ENCODE peak calls at places on chromosomes 2 and 18, in seven cellular contexts. S is heart right ventricle; R is naive thymus-derived CD4-positive, alpha-beta T cell; D is PC-3; E is psoas muscle; Q is HCT116; K is upper lobe of right lung. G is an unnamed sample.

GRCh38 chr2:224807153-224807964 is 91.2 kb upstream of the CCDC195 start:
- ATAC-seq in S (no peak), R (no peak), D (no peak), E (no peak), Q (peak; percentile 54), K (no peak), G (no peak)

GRCh38 chr2:36858551-36859365 is 107.6 kb downstream of the STRN start:
- ATAC-seq in S (no peak), R (no peak), D (no peak), E (no peak), Q (no peak), K (no peak), G (no peak)

GRCh38 chr2:86313341-86313740 is 24.1 kb downstream of the REEP1 start:
- ATAC-seq in S (no peak), R (no peak), D (no peak), E (no peak), Q (no peak), K (no peak), G (no peak)

GRCh38 chr18:48356909-48357631 is 52.1 kb downstream of the ZBTB7C start:
- ATAC-seq in S (no peak), R (no peak), D (no peak), E (peak; percentile 58), Q (no peak), K (no peak), G (peak; percentile 10)

GRCh38 chr18:36856815-36857214 is 27.9 kb downstream of the KIAA1328 start:
- ATAC-seq in S (no peak), R (no peak), D (no peak), E (no peak), Q (no peak), K (no peak), G (no peak)

GRCh38 chr2:223090081-223090480 is 38.1 kb downstream of the KCNE4 start:
- ATAC-seq in S (no peak), R (no peak), D (no peak), E (no peak), Q (no peak), K (no peak), G (no peak)

GRCh38 chr18:6341709-6342108 is 73.0 kb downstream of the L3MBTL4 start:
- ATAC-seq in S (no peak), R (no peak), D (no peak), E (no peak), Q (no peak), K (no peak), G (no peak)

GRCh38 chr2:236847538-236848263 is 238.0 kb upstream of the COPS8 start:
- ATAC-seq in S (no peak), R (no peak), D (no peak), E (no peak), Q (no peak), K (no peak), G (no peak)

GRCh38 chr2:226678422-226678821 is 121.2 kb downstream of the IRS1 start:
- ATAC-seq in S (no peak), R (no peak), D (no peak), E (no peak), Q (no peak), K (no peak), G (no peak)

GRCh38 chr2:228699400-228699799 is 517.9 kb upstream of the SPHKAP start:
- ATAC-seq in S (no peak), R (no peak), D (peak; percentile 45), E (no peak), Q (no peak), K (peak; percentile 41), G (no peak)

GRCh38 chr2:84487298-84487996 is 28.4 kb upstream of the SUCLG1 start:
- ATAC-seq in S (no peak), R (no peak), D (no peak), E (no peak), Q (no peak), K (no peak), G (no peak)

GRCh38 chr2:70516596-70516995 is 37.0 kb downstream of the TGFA start:
- ATAC-seq in S (peak; percentile 20), R (peak; percentile 87), D (peak; percentile 76), E (peak; percentile 37), Q (peak; percentile 63), K (peak; percentile 44), G (no peak)

DNA sequence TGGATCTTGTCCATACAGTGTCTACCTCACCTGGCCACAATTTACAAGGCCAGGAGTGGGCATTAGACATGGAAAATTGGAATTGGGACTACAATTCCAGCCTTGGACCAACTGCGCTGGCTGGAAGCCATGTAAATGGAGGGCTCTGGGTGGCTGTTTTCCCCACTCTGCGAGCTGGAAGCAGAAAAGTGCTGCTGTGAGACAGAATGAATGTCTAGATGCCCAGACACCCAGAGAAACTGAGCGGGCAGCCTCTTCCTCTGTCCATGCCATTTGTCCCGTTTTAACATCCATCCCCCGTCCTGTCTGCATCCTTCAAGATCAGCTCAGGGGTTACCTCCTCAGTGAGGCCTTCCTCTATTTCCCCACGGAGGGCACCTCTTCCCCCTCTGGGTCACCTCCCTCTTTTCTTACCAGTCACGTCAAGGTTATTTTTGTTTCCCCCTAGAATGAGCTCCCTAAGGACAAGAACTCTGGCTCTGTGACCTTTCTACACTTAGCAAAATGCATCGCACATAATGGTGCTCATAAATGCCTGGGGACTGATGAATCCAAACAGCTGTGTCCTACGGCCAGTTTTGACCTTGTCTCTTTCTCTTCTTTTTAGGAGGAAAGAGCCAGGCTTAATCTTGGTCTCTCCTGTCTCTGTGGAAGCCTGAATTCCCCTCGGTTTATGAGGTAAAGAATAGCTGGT is 41.2 kb downstream of the MCFD2 start:
- ATAC-seq in S (no peak), R (no peak), D (no peak), E (peak; percentile 39), Q (peak; percentile 2), K (no peak), G (no peak)
- H3K27ac ChIP-seq in S (peak overlapping the region; percentile 63), R (no peak overlapping the region), D (peak overlapping the region; percentile 59), E (peak overlapping the region; percentile 39), Q (no peak overlapping the region), K (no peak overlapping the region), G (peak overlapping the region; percentile 48)

DNA sequence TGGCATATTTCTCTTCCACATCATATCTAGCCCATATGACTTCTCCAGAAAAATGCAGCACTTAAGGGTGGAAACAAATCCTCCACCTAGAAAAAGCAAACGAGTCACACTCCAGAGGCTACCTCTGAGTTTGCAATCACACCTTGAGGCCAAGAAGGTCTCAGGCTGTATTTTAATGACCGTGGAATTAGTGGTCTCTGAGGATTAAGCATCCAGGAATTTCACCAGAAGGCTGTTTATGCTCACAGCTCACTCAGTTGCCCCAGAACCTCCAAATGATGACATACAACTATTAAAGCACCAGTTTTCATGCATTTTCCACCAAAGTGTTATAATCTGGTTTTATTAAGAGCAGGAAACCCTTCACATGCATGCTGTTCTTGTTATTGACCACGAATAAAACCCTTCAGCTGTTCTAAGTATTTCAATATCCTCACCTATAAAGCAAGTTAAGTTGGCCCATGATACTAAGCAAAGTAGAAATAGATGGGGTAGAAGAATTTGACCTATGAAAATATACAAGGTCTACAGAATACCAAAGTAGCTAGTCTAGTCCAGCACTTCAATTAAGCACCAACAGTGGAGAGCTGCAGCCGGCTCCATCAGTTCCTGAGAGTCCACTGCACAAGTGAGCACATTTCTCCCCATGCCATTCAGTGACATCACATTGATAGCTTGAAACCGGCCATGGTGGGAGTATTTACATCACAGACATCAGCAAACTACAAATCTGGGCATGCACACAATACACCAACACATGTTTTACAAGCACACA is 39.5 kb upstream of the SLC14A1 start:
- ATAC-seq in S (no peak), R (no peak), D (no peak), E (no peak), Q (no peak), K (no peak), G (no peak)
- H3K4me1 ChIP-seq in S (no peaks in the 10 kb centered on the region), R (peaks cover 58% of the 10 kb centered on the region), D (no peaks in the 10 kb centered on the region), E (no peaks in the 10 kb centered on the region), Q (no peaks in the 10 kb centered on the region), K (no peaks in the 10 kb centered on the region), G (no peaks in the 10 kb centered on the region)

GRCh38 chr18:79784965-79785770 is 12.6 kb upstream of the KCNG2 start:
- ATAC-seq in S (no peak), R (no peak), D (no peak), E (no peak), Q (no peak), K (no peak), G (no peak)

GRCh38 chr18:79787527-79788095 is 10.1 kb upstream of the KCNG2 start:
- ATAC-seq in S (no peak), R (no peak), D (no peak), E (no peak), Q (no peak), K (no peak), G (no peak)

GRCh38 chr18:79786781-79787526 is 10.8 kb upstream of the KCNG2 start:
- ATAC-seq in S (no peak), R (no peak), D (no peak), E (no peak), Q (no peak), K (no peak), G (no peak)

GRCh38 chr18:79785831-79786230 is 11.9 kb upstream of the KCNG2 start:
- ATAC-seq in S (no peak), R (no peak), D (no peak), E (no peak), Q (no peak), K (no peak), G (no peak)

GRCh38 chr18:79786304-79786703 is 11.4 kb upstream of the KCNG2 start:
- ATAC-seq in S (no peak), R (no peak), D (no peak), E (no peak), Q (no peak), K (no peak), G (no peak)
- H3K27ac ChIP-seq in S (no peak overlapping the region), R (no peak overlapping the region), D (no peak overlapping the region), E (no peak overlapping the region), Q (no peak overlapping the region), K (no peak overlapping the region), G (no peak overlapping the region)

GRCh38 chr2:239322414-239323086 is 78.3 kb downstream of the HDAC4 start:
- ATAC-seq in S (no peak), R (no peak), D (peak; percentile 27), E (no peak), Q (peak; percentile 56), K (peak; percentile 31), G (no peak)
- H3K4me1 ChIP-seq in S (peaks cover 48% of the 10 kb centered on the region), R (peaks cover 53% of the 10 kb centered on the region), D (peaks cover 13% of the 10 kb centered on the region), E (peaks cover 38% of the 10 kb centered on the region), Q (peaks cover 43% of the 10 kb centered on the region), K (peaks cover 4% of the 10 kb centered on the region), G (peaks cover 2% of the 10 kb centered on the region)

DNA sequence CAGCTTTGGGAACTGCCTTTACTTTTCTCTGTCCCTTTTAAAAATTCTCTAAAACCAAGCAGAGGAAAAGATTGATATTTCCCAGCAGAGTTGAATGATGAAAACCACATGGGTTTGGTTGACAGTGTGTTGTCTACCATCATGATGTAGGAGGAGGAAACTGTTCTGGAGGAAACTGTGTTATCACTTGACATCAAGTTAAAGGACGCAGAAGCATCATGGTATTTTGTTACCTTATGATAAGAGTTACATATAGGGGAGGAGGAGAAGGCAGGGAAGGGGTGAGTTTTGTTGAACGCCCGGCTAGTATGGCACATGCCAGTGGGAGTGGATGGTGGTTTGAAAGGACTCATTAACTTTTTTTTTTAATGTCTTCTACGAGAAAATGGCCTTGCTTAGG is 886 bp downstream of the TMEM17 start:
- ATAC-seq in S (no peak), R (no peak), D (no peak), E (no peak), Q (no peak), K (no peak), G (no peak)
- H3K27ac ChIP-seq in S (peak overlapping the region; percentile 89), R (no peak overlapping the region), D (peak overlapping the region; percentile 72), E (peak overlapping the region; percentile 88), Q (peak overlapping the region; percentile 7), K (peak overlapping the region; percentile 94), G (peak overlapping the region; percentile 95)